ENCODE peak calls at places on chromosomes 7 and 10, in five cellular contexts. E is left lung, K is foreskin fibroblast, Z is HFFc6, V is GM13976. M is an unnamed sample.

GRCh38 chr7:44445986-44446671 is 44.3 kb downstream of the NUDCD3 start:
- DNase-seq in E (no peak), K (no peak), Z (no peak), V (no peak), M (no peak)

GRCh38 chr7:129332354-129333056 is 101.7 kb upstream of the STRIP2 start:
- DNase-seq in E (no peak), K (peak; percentile 24), Z (peak; percentile 67), V (no peak), M (no peak)

GRCh38 chr10:79285315-79286185 is 61.7 kb upstream of the PPIF start:
- DNase-seq in E (no peak), K (no peak), Z (no peak), V (peak; percentile 85), M (no peak)

GRCh38 chr10:103890194-103890658 is 27.8 kb downstream of the STN1 start:
- DNase-seq in E (peak; percentile 73), K (no peak), Z (peak; percentile 26), V (no peak), M (peak; percentile 69)

GRCh38 chr7:148883233-148884048 is 650 bp downstream of the EZH2 start:
- DNase-seq in E (peak; percentile 50), K (peak; percentile 3), Z (no peak), V (peak; percentile 63), M (peak; percentile 49)

GRCh38 chr10:78931333-78932083 is 137.3 kb upstream of the ZMIZ1 start:
- DNase-seq in E (peak; percentile 61), K (peak; percentile 93), Z (peak; percentile 79), V (no peak), M (no peak)

GRCh38 chr7:16801111-16801542 is 3.7 kb downstream of the AGR2 start:
- DNase-seq in E (no peak), K (peak; percentile 73), Z (peak; percentile 84), V (peak; percentile 40), M (no peak)

GRCh38 chr7:114930107-114930521 is 8.2 kb downstream of the MDFIC start:
- DNase-seq in E (no peak), K (peak; percentile 67), Z (no peak), V (no peak), M (no peak)

GRCh38 chr10:78757542-78757941 is 311.2 kb upstream of the ZMIZ1 start:
- DNase-seq in E (no peak), K (peak; percentile 48), Z (peak; percentile 71), V (no peak), M (no peak)

GRCh38 chr10:112821042-112821441 is 129.0 kb upstream of the TCF7L2 start:
- DNase-seq in E (no peak), K (no peak), Z (no peak), V (no peak), M (no peak)

GRCh38 chr7:92244803-92245486 is 769 bp downstream of the KRIT1 start:
- DNase-seq in E (no peak), K (no peak), Z (peak; percentile 15), V (no peak), M (no peak)

DNA sequence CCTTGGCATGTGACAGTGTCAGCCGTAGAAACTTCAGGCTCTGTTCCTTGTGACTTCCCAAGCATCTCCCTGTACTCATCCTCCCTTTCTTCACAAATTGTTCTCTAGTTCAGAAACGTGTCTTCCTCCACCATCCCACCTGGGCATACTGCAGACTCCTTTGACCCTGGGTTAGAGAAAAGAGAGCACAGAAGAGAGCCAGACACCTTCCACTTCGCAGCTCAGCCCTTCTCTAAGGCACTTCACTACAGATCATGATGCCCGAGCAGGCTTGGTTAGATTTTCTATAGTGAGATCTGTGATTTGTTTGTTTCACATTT is 70.6 kb downstream of the XPNPEP1 start:
- DNase-seq in E (no peak), K (no peak), Z (no peak), V (no peak), M (no peak)
- TF ChIP-seq CTCF in E (no peak), K (no peak), Z (peak; percentile 55), V (no peak), M (peak; percentile 59)

GRCh38 chr10:23656735-23657134 is 217.9 kb downstream of the OTUD1 start:
- DNase-seq in E (no peak), K (no peak), Z (no peak), V (no peak), M (no peak)
- TF ChIP-seq CTCF in E (peak; percentile 31), K (peak; percentile 36), Z (peak; percentile 28), V (no peak), M (peak; percentile 83)

GRCh38 chr10:7075110-7075509 is 335.7 kb downstream of the SFMBT2 start:
- DNase-seq in E (no peak), K (no peak), Z (no peak), V (no peak), M (no peak)
- TF ChIP-seq CTCF in E (no peak), K (no peak), Z (no peak), V (no peak), M (no peak)

GRCh38 chr10:102729090-102730026 is 14.4 kb upstream of the WBP1L start:
- DNase-seq in E (peak; percentile 88), K (peak; percentile 68), Z (peak; percentile 65), V (peak; percentile 81), M (peak; percentile 82)
- TF ChIP-seq CTCF in E (peak; percentile 84), K (peak; percentile 89), Z (peak; percentile 97), V (peak; percentile 92), M (peak; percentile 88)

GRCh38 chr7:159191236-159191635 is 46.6 kb upstream of the VIPR2 start:
- DNase-seq in E (no peak), K (no peak), Z (no peak), V (no peak), M (no peak)
- TF ChIP-seq CTCF in E (no peak), K (no peak), Z (no peak), V (no peak), M (no peak)

GRCh38 chr10:111089293-111089692 is 12.5 kb downstream of the ADRA2A start:
- DNase-seq in E (no peak), K (no peak), Z (no peak), V (no peak), M (no peak)
- TF ChIP-seq CTCF in E (no peak), K (no peak), Z (no peak), V (no peak), M (no peak)

DNA sequence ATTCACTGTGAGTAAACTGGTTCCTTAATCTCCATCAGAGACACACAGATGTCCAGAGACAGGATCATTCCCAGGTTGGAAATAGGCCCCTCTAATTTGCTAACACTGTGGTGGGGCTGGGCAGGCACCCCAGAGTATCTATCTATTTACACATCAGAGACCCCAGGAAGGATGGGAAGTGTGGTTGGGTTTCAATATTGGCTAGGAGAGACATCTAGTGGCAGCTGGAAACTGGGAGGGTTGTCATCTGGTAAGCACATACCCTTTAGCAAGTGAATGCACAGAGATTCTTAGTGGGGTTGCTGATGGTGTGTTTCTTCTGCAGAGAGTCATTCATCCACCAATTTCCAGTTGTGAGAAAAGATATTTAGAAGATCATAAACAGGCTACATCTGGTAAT is 36.0 kb upstream of the NRG3 start:
- DNase-seq in E (no peak), K (no peak), Z (no peak), V (no peak), M (no peak)
- TF ChIP-seq CTCF in E (no peak), K (no peak), Z (no peak), V (no peak), M (no peak)

DNA sequence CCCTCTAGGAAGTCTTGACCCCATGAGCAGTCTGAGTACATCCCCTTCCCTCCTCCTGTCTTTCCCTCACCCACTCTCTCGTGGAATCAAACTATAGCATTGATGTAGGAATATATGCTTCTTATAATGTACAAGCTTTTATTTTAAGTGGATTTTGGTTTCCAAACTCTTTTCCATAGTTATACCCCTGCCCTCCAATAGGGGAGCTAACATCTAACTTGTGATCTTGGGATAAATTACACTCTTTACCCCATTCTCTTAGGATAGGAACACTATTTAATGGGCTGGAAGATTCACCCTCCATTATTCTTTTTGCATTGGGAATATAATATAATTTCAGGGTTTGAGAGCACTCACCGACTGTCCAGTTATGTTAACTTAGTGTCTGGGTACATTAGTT is 465.9 kb downstream of the GATA3 start:
- DNase-seq in E (no peak), K (no peak), Z (no peak), V (no peak), M (no peak)
- TF ChIP-seq CTCF in E (no peak), K (no peak), Z (no peak), V (no peak), M (no peak)